ENCODE peak calls at places on chromosome 2, in ten cellular contexts. V is IMR-90, J is lower lobe of right lung, F is heart right ventricle, Q is AG04450, H is body of pancreas, N is PC-9, G is K562, S is uterus, I is heart left ventricle. D is an unnamed sample.
A peak's percentile ranks its signal among the peaks of the same experiment; 100 is the strongest.

GRCh38 chr2:174072857-174073256 is 107.7 kb upstream of the SP3 start:
- DNase-seq in V (no peak), J (no peak), F (no peak), Q (no peak), H (no peak), N (no peak), G (no peak), S (no peak), I (no peak), D (no peak)

GRCh38 chr2:71453404-71454220 is at the start of gene DYSF:
- DNase-seq in V (peak; percentile 17), J (peak; percentile 77), F (peak; percentile 70), Q (no peak), H (peak; percentile 60), N (peak; percentile 71), G (peak; percentile 88), S (no peak), I (peak; percentile 69), D (peak; percentile 77)

GRCh38 chr2:207621640-207622039 is 3.6 kb downstream of the METTL21A start:
- DNase-seq in V (no peak), J (no peak), F (no peak), Q (no peak), H (no peak), N (no peak), G (no peak), S (no peak), I (no peak), D (no peak)

GRCh38 chr2:106886916-106887758 is 1.2 kb upstream of the ST6GAL2 start:
- DNase-seq in V (no peak), J (peak; percentile 57), F (peak; percentile 15), Q (no peak), H (peak; percentile 55), N (no peak), G (no peak), S (no peak), I (no peak), D (peak; percentile 79)

GRCh38 chr2:11827547-11827946 is 81.1 kb downstream of the LPIN1 start:
- DNase-seq in V (no peak), J (no peak), F (no peak), Q (no peak), H (no peak), N (no peak), G (no peak), S (no peak), I (no peak), D (no peak)

GRCh38 chr2:19504400-19505198 is 146.2 kb upstream of the OSR1 start:
- DNase-seq in V (no peak), J (no peak), F (no peak), Q (no peak), H (peak; percentile 4), N (no peak), G (no peak), S (no peak), I (no peak), D (no peak)

GRCh38 chr2:149799296-149799695 is 211.7 kb upstream of the MMADHC start:
- DNase-seq in V (no peak), J (no peak), F (no peak), Q (no peak), H (no peak), N (peak; percentile 4), G (no peak), S (no peak), I (no peak), D (no peak)

GRCh38 chr2:135812907-135813511 is 24.0 kb downstream of the LCT start:
- DNase-seq in V (no peak), J (no peak), F (no peak), Q (no peak), H (no peak), N (no peak), G (no peak), S (no peak), I (no peak), D (no peak)

GRCh38 chr2:132446460-132446859 is 29.9 kb downstream of the GPR39 start:
- DNase-seq in V (no peak), J (no peak), F (no peak), Q (no peak), H (no peak), N (no peak), G (no peak), S (no peak), I (no peak), D (no peak)

GRCh38 chr2:71783215-71783614 is 329.9 kb downstream of the DYSF start:
- DNase-seq in V (peak; percentile 66), J (no peak), F (no peak), Q (peak; percentile 33), H (no peak), N (no peak), G (no peak), S (no peak), I (no peak), D (no peak)

GRCh38 chr2:189421644-189422043 is 19.6 kb upstream of the WDR75 start:
- DNase-seq in V (peak; percentile 89), J (no peak), F (no peak), Q (no peak), H (no peak), N (no peak), G (no peak), S (no peak), I (no peak), D (no peak)

GRCh38 chr2:36597532-36598377 is at the start of gene FEZ2:
- DNase-seq in V (peak; percentile 72), J (peak; percentile 86), F (peak; percentile 81), Q (peak; percentile 29), H (peak; percentile 78), N (peak; percentile 79), G (peak; percentile 90), S (peak; percentile 68), I (peak; percentile 80), D (peak; percentile 92)

GRCh38 chr2:112622528-112622849 is 23.2 kb upstream of the SLC20A1 start:
- DNase-seq in V (peak; percentile 98), J (no peak), F (no peak), Q (peak; percentile 80), H (no peak), N (no peak), G (no peak), S (no peak), I (no peak), D (no peak)

GRCh38 chr2:168798076-168798887 is 4.2 kb upstream of the NOSTRIN start:
- DNase-seq in V (no peak), J (no peak), F (peak; percentile 24), Q (no peak), H (no peak), N (no peak), G (peak; percentile 80), S (no peak), I (peak; percentile 34), D (no peak)

GRCh38 chr2:237618449-237618848 is 8.9 kb upstream of the LRRFIP1 start:
- DNase-seq in V (peak; percentile 87), J (no peak), F (no peak), Q (peak; percentile 66), H (no peak), N (no peak), G (no peak), S (no peak), I (no peak), D (peak; percentile 27)

GRCh38 chr2:114025030-114025429 is 135.1 kb downstream of the ACTR3 start:
- DNase-seq in V (no peak), J (no peak), F (no peak), Q (no peak), H (no peak), N (no peak), G (no peak), S (no peak), I (no peak), D (no peak)
- TF ChIP-seq CTCF in V (no peak), J (no peak), F (no peak), Q (no peak), H (no peak), N (no peak), G (no peak), S (no peak), I (no peak), D (no peak)

GRCh38 chr2:88757025-88757424 is 65.6 kb downstream of the RPIA start:
- DNase-seq in V (no peak), J (no peak), F (no peak), Q (no peak), H (no peak), N (no peak), G (no peak), S (no peak), I (no peak), D (no peak)
- H3K27ac ChIP-seq in V (no peak overlapping the region), J (no peak overlapping the region), F (no peak overlapping the region), Q (no peak overlapping the region), H (no peak overlapping the region), N (no peak overlapping the region), G (no peak overlapping the region), S (no peak overlapping the region), I (no peak overlapping the region), D (no peak overlapping the region)

GRCh38 chr2:151857650-151858049 is 29.4 kb upstream of the ARL5A start:
- DNase-seq in V (no peak), J (no peak), F (no peak), Q (no peak), H (no peak), N (no peak), G (no peak), S (no peak), I (no peak), D (no peak)

GRCh38 chr2:151851761-151852160 is 23.5 kb upstream of the ARL5A start:
- DNase-seq in V (no peak), J (no peak), F (no peak), Q (no peak), H (no peak), N (peak; percentile 6), G (no peak), S (no peak), I (no peak), D (no peak)

GRCh38 chr2:151853070-151853758 is 25.0 kb upstream of the ARL5A start:
- DNase-seq in V (no peak), J (no peak), F (no peak), Q (no peak), H (no peak), N (no peak), G (no peak), S (no peak), I (no peak), D (no peak)

GRCh38 chr2:151852260-151853069 is 24.2 kb upstream of the ARL5A start:
- DNase-seq in V (no peak), J (no peak), F (no peak), Q (no peak), H (no peak), N (no peak), G (no peak), S (no peak), I (no peak), D (no peak)

DNA sequence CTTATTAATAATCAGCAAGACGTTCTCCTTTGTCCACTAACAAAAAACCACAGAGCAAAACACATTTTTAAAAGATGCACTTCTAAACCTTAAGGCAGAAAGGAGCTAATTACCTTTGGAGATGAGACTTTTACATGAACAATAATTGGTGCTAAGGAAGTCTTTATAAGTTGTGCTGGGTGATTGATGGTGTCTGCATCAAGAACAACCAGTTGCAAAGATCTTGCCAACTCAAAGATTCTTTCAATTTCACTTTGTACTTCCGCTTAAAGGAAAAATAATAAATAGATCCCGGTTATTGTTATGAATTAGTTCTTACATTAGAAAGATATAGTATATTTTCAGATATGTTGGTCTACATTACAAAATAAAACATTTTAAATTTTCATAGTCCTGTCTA is 26.9 kb upstream of the ARL5A start:
- DNase-seq in V (no peak), J (no peak), F (no peak), Q (no peak), H (no peak), N (no peak), G (no peak), S (no peak), I (no peak), D (no peak)
- TF ChIP-seq CTCF in V (no peak), J (no peak), F (no peak), Q (no peak), H (no peak), N (no peak), G (no peak), S (no peak), I (no peak), D (no peak)

GRCh38 chr2:202815548-202816420 is 55.8 kb downstream of the ICA1L start:
- DNase-seq in V (peak; percentile 58), J (no peak), F (no peak), Q (no peak), H (no peak), N (no peak), G (no peak), S (peak; percentile 52), I (no peak), D (no peak)
- H3K27ac ChIP-seq in V (no peak overlapping the region), J (no peak overlapping the region), F (no peak overlapping the region), Q (no peak overlapping the region), H (no peak overlapping the region), N (no peak overlapping the region), G (no peak overlapping the region), S (peak overlapping the region; percentile 74), I (peak overlapping the region; percentile 12), D (peak overlapping the region; percentile 15)